ENCODE peak calls at places on chromosomes 1 and 21, in four cellular contexts. A is H1, R is HepG2, C is K562. P is an unnamed sample.

GRCh38 chr1:115641762-115642167 is at the start of gene VANGL1:
- DNase-seq in A (no peak), C (peak), R (peak), P (peak)

GRCh38 chr1:211643324-211644212 is 31.9 kb downstream of the NEK2 start:
- DNase-seq in A (no peak), R (peak), C (peak), P (peak)

GRCh38 chr1:224127925-224128819 is 14.3 kb downstream of the FBXO28 start:
- DNase-seq in R (no peak), C (no peak), A (no peak), P (no peak)

GRCh38 chr21:33140288-33140687 is 70.3 kb downstream of the OLIG1 start:
- DNase-seq in R (no peak), A (no peak), C (no peak), P (no peak)

GRCh38 chr21:42775891-42776290 is 103.4 kb downstream of the WDR4 start:
- DNase-seq in R (no peak), C (no peak), A (no peak), P (no peak)

GRCh38 chr1:224212618-224213037 is 29.6 kb downstream of the DEGS1 start:
- DNase-seq in A (no peak), R (no peak), C (no peak), P (no peak)

GRCh38 chr1:42922687-42923366 is 35.8 kb downstream of the SLC2A1 start:
- DNase-seq in C (peak), A (peak), R (peak), P (peak)

GRCh38 chr1:91622586-91622985 is 121.9 kb downstream of the CDC7 start:
- DNase-seq in A (no peak), R (no peak), C (no peak), P (no peak)

GRCh38 chr1:92953491-92953890 is 7.8 kb downstream of the DIPK1A start:
- DNase-seq in R (no peak), C (no peak), A (no peak), P (no peak)

GRCh38 chr21:29669416-29669815 is 270.4 kb downstream of the GRIK1 start:
- DNase-seq in C (no peak), R (no peak), A (no peak), P (no peak)

GRCh38 chr1:30759718-30760281 is 2.2 kb upstream of the LAPTM5 start:
- DNase-seq in A (no peak), R (no peak), C (no peak), P (no peak)

GRCh38 chr1:116393015-116393414 is 20.0 kb downstream of the ATP1A1 start:
- DNase-seq in C (no peak), R (no peak), A (no peak), P (no peak)

GRCh38 chr1:87560961-87561360 is 232.3 kb downstream of the LMO4 start:
- DNase-seq in A (no peak), R (no peak), C (no peak), P (no peak)

GRCh38 chr1:177246710-177247588 is 76.2 kb downstream of the BRINP2 start:
- DNase-seq in R (no peak), A (no peak), C (no peak), P (no peak)

GRCh38 chr1:26608895-26609294 is 79.3 kb downstream of the RPS6KA1 start:
- DNase-seq in A (no peak), C (no peak), R (no peak), P (no peak)

GRCh38 chr1:28256197-28256827 is 3.0 kb upstream of the SESN2 start:
- DNase-seq in R (no peak), A (no peak), C (no peak), P (no peak)

GRCh38 chr1:44894591-44894990 is 51.5 kb upstream of the PTCH2 start:
- DNase-seq in A (no peak), R (no peak), C (no peak), P (no peak)

GRCh38 chr1:202056644-202057334 is 46.4 kb downstream of the ELF3 start:
- DNase-seq in R (peak), C (peak), A (no peak), P (peak)

GRCh38 chr1:70411360-70411844 is 334 bp downstream of the CTH start:
- DNase-seq in A (no peak), R (no peak), C (no peak), P (no peak)

GRCh38 chr1:185156321-185156853 is 366 bp downstream of the TRMT1L start:
- DNase-seq in A (no peak), C (no peak), R (no peak), P (no peak)

GRCh38 chr1:112369389-112370285 is 26.4 kb upstream of the CTTNBP2NL start:
- DNase-seq in C (peak), A (peak), R (peak), P (peak)

GRCh38 chr21:25571726-25572121 is 35.6 kb downstream of the MRPL39 start:
- DNase-seq in A (no peak), R (no peak), C (no peak), P (no peak)

DNA sequence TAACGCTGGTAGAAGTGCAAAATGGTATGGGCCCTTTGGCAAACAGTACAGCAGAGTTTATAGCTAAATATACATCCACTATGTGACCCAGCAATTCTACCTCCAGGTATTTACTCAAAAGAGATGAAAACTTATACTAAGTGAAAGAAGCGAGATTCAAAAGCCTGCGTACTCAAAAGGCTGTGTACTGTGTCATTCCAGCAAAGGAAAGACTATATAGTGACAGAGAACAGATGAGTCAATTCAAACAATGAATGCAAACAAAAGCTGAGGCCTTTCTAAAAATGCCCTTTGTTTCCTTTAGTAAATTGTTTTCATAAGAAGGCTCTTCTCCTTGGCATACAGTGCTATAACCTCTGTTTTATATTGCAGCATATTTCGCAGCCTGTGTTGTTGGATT is 268.8 kb upstream of the CSF3R start:
- DNase-seq in A (no peak), C (no peak), R (peak), P (peak)
- TF ChIP-seq HDAC2 in A (no peak), C (no peak), R (no peak), P (no peak)

DNA sequence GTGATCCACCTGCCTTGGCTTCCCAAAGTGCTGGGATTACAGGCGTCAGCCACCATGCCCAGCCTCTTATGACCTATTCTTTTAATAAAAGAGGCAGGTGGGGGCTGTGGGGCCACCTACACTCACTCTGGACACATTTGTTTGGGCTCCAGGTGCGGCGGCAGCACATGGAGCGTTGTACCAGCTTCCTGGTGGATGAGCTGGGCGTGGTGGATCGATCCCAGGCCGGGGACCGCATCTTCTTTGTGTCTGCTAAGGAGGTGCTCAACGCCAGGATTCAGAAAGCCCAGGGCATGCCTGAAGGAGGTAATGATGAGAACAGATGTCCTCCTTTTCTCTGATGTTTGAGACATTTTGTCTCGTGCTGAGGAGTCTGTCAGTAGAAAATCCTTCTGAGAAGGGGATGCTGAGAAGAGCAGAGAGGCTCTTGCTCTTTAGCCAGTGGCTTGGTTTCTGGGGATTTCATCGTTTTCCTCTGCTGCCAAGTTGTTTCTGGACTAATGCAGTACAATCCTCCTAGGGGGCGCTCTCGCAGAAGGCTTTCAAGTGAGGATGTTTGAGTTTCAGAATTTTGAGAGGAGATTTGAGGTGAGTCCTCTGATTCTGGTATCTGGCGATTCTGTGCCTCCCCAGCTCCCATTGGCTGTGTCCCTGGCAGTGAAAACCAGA is 17.9 kb upstream of the MIIP start:
- DNase-seq in C (no peak), A (no peak), R (peak), P (no peak)
- TF ChIP-seq HDAC2 in C (no peak), A (no peak), R (no peak), P (no peak)

GRCh38 chr1:3431266-3431665 is 23.2 kb upstream of the ARHGEF16 start:
- DNase-seq in R (no peak), C (peak), A (no peak), P (peak)
- TF ChIP-seq HDAC2 in R (no peak), C (no peak), A (no peak), P (no peak)

GRCh38 chr1:104403883-104404282 is 654.2 kb downstream of the AMY1C start:
- DNase-seq in A (no peak), R (no peak), C (no peak), P (no peak)
- TF ChIP-seq HDAC2 in A (no peak), R (no peak), C (no peak), P (no peak)

GRCh38 chr21:35083246-35083645 is 34.1 kb upstream of the RUNX1 start:
- DNase-seq in A (no peak), R (no peak), C (no peak), P (no peak)

GRCh38 chr21:35088235-35088865 is 39.2 kb upstream of the RUNX1 start:
- DNase-seq in R (no peak), A (no peak), C (no peak), P (no peak)

GRCh38 chr21:35090403-35090802 is 41.3 kb upstream of the RUNX1 start:
- DNase-seq in R (no peak), C (no peak), A (no peak), P (no peak)

GRCh38 chr21:35084869-35085268 is 35.8 kb upstream of the RUNX1 start:
- DNase-seq in R (no peak), A (no peak), C (no peak), P (peak)

GRCh38 chr21:35086357-35086756 is 37.3 kb upstream of the RUNX1 start:
- DNase-seq in C (no peak), R (no peak), A (no peak), P (no peak)
- TF ChIP-seq HDAC2 in C (no peak), R (no peak), A (no peak), P (no peak)

DNA sequence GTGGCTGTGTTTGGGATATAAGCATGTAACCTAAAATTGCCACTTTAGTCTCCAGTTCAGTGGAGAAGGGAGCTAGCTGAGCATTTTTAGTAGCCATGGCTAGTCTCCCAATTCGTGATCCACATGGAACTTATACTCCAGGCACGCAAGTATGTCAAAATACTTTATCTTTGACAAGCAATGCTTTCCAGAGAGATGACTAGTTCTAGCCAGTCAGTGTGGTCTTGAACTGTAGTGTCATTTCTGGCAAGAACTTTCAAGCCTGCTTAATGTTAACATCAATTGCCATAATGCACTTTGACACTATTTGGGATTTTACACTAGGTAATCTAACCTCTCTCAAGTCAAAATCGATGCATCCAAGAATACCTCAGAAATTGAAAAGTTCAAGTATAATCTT is 660.0 kb downstream of the PTPRC start:
- DNase-seq in A (no peak), R (no peak), C (no peak), P (no peak)
- TF ChIP-seq HDAC2 in A (no peak), R (no peak), C (no peak), P (no peak)

DNA sequence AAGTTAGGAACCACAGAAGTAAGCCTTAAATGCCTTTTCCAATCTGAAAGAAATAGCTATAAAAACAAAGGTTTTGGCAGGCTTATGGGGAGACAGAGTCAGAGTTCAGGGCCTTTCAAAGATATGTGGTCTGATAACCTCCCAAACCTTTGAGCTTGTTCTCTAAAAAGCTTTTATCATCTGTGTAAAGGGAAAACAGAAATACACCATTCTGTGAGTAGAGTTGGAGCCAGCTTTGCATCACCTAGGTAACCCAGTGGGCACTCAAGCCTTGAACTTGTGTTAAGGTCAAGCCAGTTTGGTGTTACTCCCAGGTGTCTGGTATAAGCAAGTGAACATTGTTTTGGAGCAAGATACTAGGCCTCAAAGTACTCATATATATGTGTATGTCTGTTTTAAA is 50.1 kb downstream of the LAMC1 start:
- DNase-seq in A (no peak), C (no peak), R (peak), P (no peak)
- TF ChIP-seq HDAC2 in A (no peak), C (no peak), R (peak), P (no peak)

GRCh38 chr1:189125694-189126093 is 1352.0 kb downstream of the BRINP3 start:
- DNase-seq in R (no peak), A (no peak), C (no peak), P (no peak)

DNA sequence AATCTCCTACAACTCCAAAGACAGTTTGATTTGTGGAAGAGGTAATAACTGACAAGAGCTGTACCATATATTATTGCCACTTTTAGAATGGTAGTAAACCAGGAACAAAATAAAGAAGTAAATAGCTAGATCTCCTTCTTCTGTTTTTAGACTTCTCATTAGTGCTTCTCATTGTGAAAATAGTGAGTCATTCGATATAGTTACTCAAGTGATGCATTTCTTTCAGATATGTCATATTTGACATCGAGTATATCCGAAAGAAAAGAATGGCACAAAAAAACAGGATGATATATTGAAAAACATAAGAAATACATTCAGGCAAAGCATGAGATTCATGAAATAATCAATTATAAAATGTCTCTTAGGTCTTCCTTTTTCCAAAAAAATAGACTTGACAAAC is 1346.1 kb downstream of the BRINP3 start:
- DNase-seq in C (no peak), A (no peak), R (no peak), P (no peak)
- TF ChIP-seq HDAC2 in C (no peak), A (no peak), R (no peak), P (no peak)

P was measured in A549.